ENCODE peak calls at places on chromosomes 5 and 9, in four cellular contexts. One of them, this sample, is unnamed.
A peak's percentile ranks its signal among the peaks of the same experiment; 100 is the strongest.

GRCh38 chr5:38926121-38926520 is 80.3 kb downstream of the OSMR start:
- DNase-seq in lung: no peak
- DNase-seq in heart left ventricle: no peak
- DNase-seq in spleen: no peak
- DNase-seq in this sample: no peak

GRCh38 chr9:115164511-115164974 is 46.6 kb upstream of the TNC start:
- DNase-seq in spleen: no peak
- DNase-seq in lung: no peak
- DNase-seq in heart left ventricle: no peak
- DNase-seq in this sample: no peak

GRCh38 chr5:133245191-133246052 is 193.6 kb downstream of the HSPA4 start:
- DNase-seq in heart left ventricle: no peak
- DNase-seq in lung: peak; percentile 38
- DNase-seq in spleen: peak; percentile 40
- DNase-seq in this sample: no peak

GRCh38 chr5:22708770-22709328 is 144.3 kb downstream of the CDH12 start:
- DNase-seq in lung: no peak
- DNase-seq in heart left ventricle: no peak
- DNase-seq in spleen: no peak
- DNase-seq in this sample: no peak

GRCh38 chr5:179549973-179550510 is 312 bp upstream of the RUFY1 start:
- DNase-seq in spleen: peak; percentile 93
- DNase-seq in lung: no peak
- DNase-seq in heart left ventricle: no peak
- DNase-seq in this sample: peak; percentile 78

GRCh38 chr9:36980148-36980974 is 53.7 kb downstream of the PAX5 start:
- DNase-seq in heart left ventricle: no peak
- DNase-seq in spleen: no peak
- DNase-seq in lung: no peak
- DNase-seq in this sample: no peak

GRCh38 chr5:139644001-139644456 is 4.1 kb upstream of the CXXC5 start:
- DNase-seq in heart left ventricle: peak; percentile 24
- DNase-seq in spleen: peak; percentile 50
- DNase-seq in lung: no peak
- DNase-seq in this sample: no peak

GRCh38 chr9:72856985-72857631 is 95.7 kb downstream of the ALDH1A1 start:
- DNase-seq in spleen: no peak
- DNase-seq in heart left ventricle: no peak
- DNase-seq in lung: no peak
- DNase-seq in this sample: no peak

GRCh38 chr9:121463026-121463827 is 36.4 kb downstream of the GGTA1 start:
- DNase-seq in heart left ventricle: peak; percentile 51
- DNase-seq in lung: peak; percentile 51
- DNase-seq in spleen: peak; percentile 79
- DNase-seq in this sample: peak; percentile 76

GRCh38 chr9:94937214-94937903 is 210.9 kb downstream of the AOPEP start:
- DNase-seq in heart left ventricle: no peak
- DNase-seq in spleen: no peak
- DNase-seq in lung: no peak
- DNase-seq in this sample: no peak

GRCh38 chr9:131739192-131739961 is 499 bp downstream of the RAPGEF1 start:
- DNase-seq in spleen: peak; percentile 93
- DNase-seq in lung: no peak
- DNase-seq in heart left ventricle: peak; percentile 52
- DNase-seq in this sample: no peak

GRCh38 chr5:95895223-95895622 is 66.4 kb downstream of the ELL2 start:
- DNase-seq in spleen: no peak
- DNase-seq in lung: no peak
- DNase-seq in heart left ventricle: no peak
- DNase-seq in this sample: no peak

GRCh38 chr5:142551242-142552067 is 134.4 kb downstream of the FGF1 start:
- DNase-seq in spleen: no peak
- DNase-seq in heart left ventricle: peak; percentile 33
- DNase-seq in lung: no peak
- DNase-seq in this sample: no peak

GRCh38 chr9:128554155-128554862 is 1.9 kb downstream of the SPTAN1 start:
- DNase-seq in spleen: no peak
- DNase-seq in heart left ventricle: peak; percentile 63
- DNase-seq in lung: peak; percentile 68
- DNase-seq in this sample: peak; percentile 85

GRCh38 chr5:73204302-73204701 is 31.3 kb downstream of the TMEM174 start:
- DNase-seq in spleen: no peak
- DNase-seq in heart left ventricle: no peak
- DNase-seq in lung: no peak
- DNase-seq in this sample: no peak

GRCh38 chr5:179747815-179748214 is 15.2 kb downstream of the MAML1 start:
- DNase-seq in heart left ventricle: no peak
- DNase-seq in spleen: no peak
- DNase-seq in lung: no peak
- DNase-seq in this sample: no peak

GRCh38 chr9:78028926-78029325 is 2.7 kb downstream of the GNAQ start:
- DNase-seq in spleen: no peak
- DNase-seq in heart left ventricle: no peak
- DNase-seq in lung: no peak
- DNase-seq in this sample: no peak

GRCh38 chr5:38258319-38259061 is at the start of gene EGFLAM:
- DNase-seq in lung: no peak
- DNase-seq in heart left ventricle: peak; percentile 46
- DNase-seq in spleen: no peak
- DNase-seq in this sample: no peak

GRCh38 chr5:329106-329757 is 7.7 kb downstream of the AHRR start:
- DNase-seq in heart left ventricle: no peak
- DNase-seq in lung: no peak
- DNase-seq in spleen: no peak
- DNase-seq in this sample: no peak

GRCh38 chr9:70363760-70364159 is 50.7 kb downstream of the KLF9 start:
- DNase-seq in lung: no peak
- DNase-seq in heart left ventricle: no peak
- DNase-seq in spleen: no peak
- DNase-seq in this sample: no peak

GRCh38 chr5:17720070-17720469 is 85.8 kb downstream of the TAF11L14 start:
- DNase-seq in spleen: no peak
- DNase-seq in lung: no peak
- DNase-seq in heart left ventricle: no peak
- DNase-seq in this sample: no peak

GRCh38 chr9:95509851-95510529 is 6.8 kb downstream of the PTCH1 start:
- DNase-seq in spleen: no peak
- DNase-seq in heart left ventricle: no peak
- DNase-seq in lung: no peak
- DNase-seq in this sample: no peak

GRCh38 chr5:36199620-36200019 is 42.1 kb downstream of the NADK2 start:
- DNase-seq in spleen: no peak
- DNase-seq in heart left ventricle: no peak
- DNase-seq in lung: no peak
- DNase-seq in this sample: no peak

GRCh38 chr5:42636425-42636824 is 120.2 kb upstream of the CCDC152 start:
- DNase-seq in spleen: no peak
- DNase-seq in heart left ventricle: no peak
- DNase-seq in lung: no peak
- DNase-seq in this sample: no peak

GRCh38 chr5:3024976-3025375 is 273.5 kb upstream of the IRX2 start:
- DNase-seq in spleen: no peak
- DNase-seq in lung: no peak
- DNase-seq in heart left ventricle: no peak
- DNase-seq in this sample: no peak

GRCh38 chr9:136239963-136240330 is 5.7 kb downstream of the QSOX2 start:
- DNase-seq in heart left ventricle: no peak
- DNase-seq in spleen: peak; percentile 86
- DNase-seq in lung: no peak
- DNase-seq in this sample: no peak

GRCh38 chr5:88235346-88235745 is 33.3 kb downstream of the TMEM161B start:
- DNase-seq in spleen: no peak
- DNase-seq in lung: no peak
- DNase-seq in heart left ventricle: no peak
- DNase-seq in this sample: no peak

GRCh38 chr5:74095871-74096270 is 469.9 kb downstream of the ARHGEF28 start:
- DNase-seq in lung: no peak
- DNase-seq in spleen: no peak
- DNase-seq in heart left ventricle: no peak
- DNase-seq in this sample: no peak

GRCh38 chr9:37144762-37145161 is 24.4 kb downstream of the ZCCHC7 start:
- DNase-seq in heart left ventricle: no peak
- DNase-seq in lung: no peak
- DNase-seq in spleen: no peak
- DNase-seq in this sample: no peak

GRCh38 chr5:177041936-177042335 is 19.4 kb downstream of the ZNF346 start:
- DNase-seq in lung: no peak
- DNase-seq in spleen: no peak
- DNase-seq in heart left ventricle: no peak
- DNase-seq in this sample: no peak
- TF ChIP-seq CTCF in lung: no peak
- TF ChIP-seq CTCF in spleen: no peak
- TF ChIP-seq CTCF in heart left ventricle: no peak
- TF ChIP-seq CTCF in this sample: no peak

DNA sequence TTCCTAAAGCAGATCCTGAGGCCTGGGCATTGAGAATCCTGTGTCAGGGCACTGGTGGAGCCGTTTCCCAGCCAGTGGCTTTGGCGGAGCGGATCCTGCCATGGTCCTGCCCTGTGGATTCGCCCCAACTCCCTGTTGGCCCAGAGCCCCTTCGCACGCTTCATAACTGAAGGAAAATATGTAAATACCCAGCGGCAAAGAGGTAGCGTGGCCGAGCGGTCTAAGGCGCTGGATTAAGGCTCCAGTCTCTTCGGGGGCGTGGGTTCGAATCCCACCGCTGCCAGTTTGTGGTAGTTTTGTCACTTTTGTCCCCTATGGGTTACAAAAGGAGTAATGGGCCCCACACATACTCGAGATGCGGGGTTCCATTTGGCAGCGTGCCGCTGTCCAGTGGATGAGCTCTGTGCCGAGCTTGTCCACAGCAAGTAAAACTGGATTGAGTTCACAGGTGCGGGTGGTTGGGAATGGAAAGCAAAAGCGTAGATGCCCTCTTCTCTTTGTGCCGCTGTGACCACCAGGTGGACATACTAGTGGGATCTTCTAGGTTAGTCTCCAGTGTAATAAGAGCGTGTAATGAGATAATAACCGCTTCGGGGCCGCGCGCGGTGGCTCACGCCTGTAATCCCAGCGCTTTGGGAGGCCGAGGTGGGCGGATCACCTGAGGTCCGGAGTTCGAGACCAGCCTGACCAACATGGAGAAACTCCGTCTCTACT is 17.3 kb downstream of the TRIM7 start:
- DNase-seq in spleen: peak; percentile 87
- DNase-seq in heart left ventricle: peak; percentile 76
- DNase-seq in lung: peak; percentile 69
- DNase-seq in this sample: peak; percentile 84
- TF ChIP-seq CTCF in spleen: peak; percentile 11
- TF ChIP-seq CTCF in heart left ventricle: peak; percentile 9
- TF ChIP-seq CTCF in lung: no peak
- TF ChIP-seq CTCF in this sample: peak; percentile 10

DNA sequence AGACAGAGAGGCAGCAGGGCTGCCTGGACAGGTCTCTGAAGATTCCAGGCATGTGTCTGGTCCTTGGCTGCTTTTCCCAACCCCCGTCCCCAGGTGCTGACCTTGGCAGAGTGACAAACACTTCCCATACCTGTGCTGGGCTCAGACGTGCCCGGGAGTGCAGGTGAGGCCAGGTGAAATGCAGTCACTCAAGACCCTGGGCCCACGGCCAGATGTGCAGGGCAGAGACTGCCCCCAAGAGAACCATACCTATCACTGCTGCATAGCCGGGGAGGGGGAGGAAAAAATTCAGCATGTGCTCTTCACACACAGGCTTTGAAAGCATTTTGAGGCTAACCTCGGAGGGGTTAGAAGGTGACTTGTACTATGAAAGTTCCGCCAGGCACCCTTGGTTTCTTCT is 22.6 kb downstream of the CCNJL start:
- DNase-seq in lung: peak; percentile 66
- DNase-seq in spleen: no peak
- DNase-seq in heart left ventricle: no peak
- DNase-seq in this sample: no peak
- TF ChIP-seq CTCF in lung: no peak
- TF ChIP-seq CTCF in spleen: no peak
- TF ChIP-seq CTCF in heart left ventricle: no peak
- TF ChIP-seq CTCF in this sample: no peak

GRCh38 chr9:21708225-21708624 is 94.2 kb upstream of the MTAP start:
- DNase-seq in spleen: no peak
- DNase-seq in heart left ventricle: no peak
- DNase-seq in lung: no peak
- DNase-seq in this sample: no peak

GRCh38 chr9:21710792-21711191 is 91.6 kb upstream of the MTAP start:
- DNase-seq in spleen: no peak
- DNase-seq in lung: no peak
- DNase-seq in heart left ventricle: no peak
- DNase-seq in this sample: no peak

GRCh38 chr9:21711504-21711903 is 90.9 kb upstream of the MTAP start:
- DNase-seq in spleen: no peak
- DNase-seq in lung: no peak
- DNase-seq in heart left ventricle: no peak
- DNase-seq in this sample: no peak

GRCh38 chr9:21708846-21709245 is 93.6 kb upstream of the MTAP start:
- DNase-seq in lung: no peak
- DNase-seq in heart left ventricle: no peak
- DNase-seq in spleen: no peak
- DNase-seq in this sample: no peak

DNA sequence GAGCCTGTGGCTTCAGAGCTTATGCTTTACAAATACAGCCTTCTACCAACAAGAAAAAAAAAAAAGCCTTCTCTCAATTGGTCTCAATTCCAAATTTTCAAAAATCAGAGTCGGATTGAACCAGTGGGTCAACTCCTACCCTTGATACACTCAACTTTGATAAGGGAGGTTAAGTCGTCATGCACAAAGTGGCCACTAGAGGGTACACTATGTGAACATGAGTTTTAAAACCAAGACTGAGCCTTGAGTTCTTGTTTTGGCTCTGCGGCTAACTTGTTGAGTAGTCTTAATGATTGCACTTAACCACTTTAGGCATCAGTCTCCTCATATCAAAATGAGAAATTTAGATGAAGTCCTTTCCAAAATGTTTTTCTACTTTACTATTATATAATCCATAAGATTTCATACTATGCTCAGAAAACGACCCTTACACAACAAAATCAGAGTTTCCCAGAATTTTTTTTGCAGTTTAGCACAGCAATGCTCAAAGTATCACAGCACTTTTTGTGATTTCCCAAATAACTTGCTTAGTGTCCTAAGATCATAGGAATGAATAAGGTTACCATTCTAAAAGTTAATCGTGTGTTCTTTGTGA is 92.9 kb upstream of the MTAP start:
- DNase-seq in heart left ventricle: no peak
- DNase-seq in spleen: no peak
- DNase-seq in lung: peak; percentile 61
- DNase-seq in this sample: peak; percentile 82
- TF ChIP-seq CTCF in heart left ventricle: peak; percentile 54
- TF ChIP-seq CTCF in spleen: peak; percentile 60
- TF ChIP-seq CTCF in lung: peak; percentile 32
- TF ChIP-seq CTCF in this sample: peak; percentile 77

DNA sequence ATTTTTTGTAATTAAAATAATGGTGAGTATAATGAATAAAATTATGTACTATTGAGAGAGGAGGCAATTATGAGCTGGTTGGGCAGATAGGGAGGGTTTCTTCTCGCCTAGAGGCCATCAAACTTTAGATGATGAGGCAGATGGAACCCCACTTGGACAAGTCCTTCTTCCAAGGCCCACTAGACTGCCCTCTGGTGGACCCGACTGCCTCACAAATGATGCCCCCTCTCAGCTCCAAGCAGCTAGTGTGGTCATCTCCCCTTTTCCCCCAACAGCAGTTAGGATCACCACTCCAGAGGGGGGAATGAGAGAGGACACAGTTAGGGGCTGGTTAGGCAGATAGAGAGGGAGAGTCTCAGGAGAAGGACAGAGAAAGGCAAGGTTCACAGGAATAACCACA is 348.0 kb upstream of the CDH18 start:
- DNase-seq in lung: no peak
- DNase-seq in spleen: no peak
- DNase-seq in heart left ventricle: no peak
- DNase-seq in this sample: no peak
- TF ChIP-seq CTCF in lung: no peak
- TF ChIP-seq CTCF in spleen: no peak
- TF ChIP-seq CTCF in heart left ventricle: no peak
- TF ChIP-seq CTCF in this sample: no peak

This sample was measured in right atrium auricular region.